ENCODE peak calls at places on chromosomes 7 and 10, in four cellular contexts. A is K562, I is HepG2, U is H1. L is an unnamed sample.

GRCh38 chr7:150421831-150422230 is 28.6 kb upstream of the GIMAP8 start:
- DNase-seq in A (no peak), I (no peak), U (peak; percentile 41), L (no peak)

GRCh38 chr7:134602921-134603394 is 43.7 kb upstream of the BPGM start:
- DNase-seq in A (no peak), I (peak; percentile 76), U (no peak), L (peak; percentile 23)

GRCh38 chr10:4767033-4767814 is 58.8 kb upstream of the AKR1E2 start:
- DNase-seq in A (peak; percentile 21), I (peak; percentile 3), U (no peak), L (peak; percentile 13)

GRCh38 chr10:126902157-126902556 is 3.1 kb upstream of the DOCK1 start:
- DNase-seq in A (no peak), I (peak; percentile 9), U (no peak), L (peak; percentile 69)

GRCh38 chr7:95304990-95305389 is 19.3 kb downstream of the PON1 start:
- DNase-seq in A (no peak), I (no peak), U (no peak), L (no peak)

GRCh38 chr7:81482600-81483186 is 287.2 kb downstream of the HGF start:
- DNase-seq in A (peak; percentile 21), I (peak; percentile 4), U (no peak), L (peak; percentile 57)

GRCh38 chr7:44608916-44609648 is 2.7 kb downstream of the OGDH start:
- DNase-seq in A (peak; percentile 61), I (no peak), U (no peak), L (peak; percentile 17)

GRCh38 chr7:81688622-81689411 is 81.0 kb downstream of the HGF start:
- DNase-seq in A (no peak), I (no peak), U (no peak), L (no peak)

GRCh38 chr10:26437637-26438461 is at the start of gene APBB1IP:
- DNase-seq in A (no peak), I (no peak), U (peak; percentile 60), L (no peak)

GRCh38 chr10:47312663-47312995 is 9.6 kb upstream of the GDF2 start:
- DNase-seq in A (no peak), I (no peak), U (no peak), L (no peak)

GRCh38 chr7:133863362-133864061 is 263.6 kb upstream of the LRGUK start:
- DNase-seq in A (no peak), I (peak; percentile 75), U (no peak), L (no peak)

GRCh38 chr10:121422096-121422495 is 176.1 kb downstream of the FGFR2 start:
- DNase-seq in A (no peak), I (no peak), U (no peak), L (no peak)

GRCh38 chr10:79947787-79948424 is 999 bp downstream of the SFTPD start:
- DNase-seq in A (no peak), I (no peak), U (no peak), L (no peak)

GRCh38 chr10:34137955-34138354 is 677.1 kb downstream of the PARD3 start:
- DNase-seq in A (no peak), I (no peak), U (no peak), L (no peak)

GRCh38 chr7:157932498-157933218 is 595.9 kb downstream of the DNAJB6 start:
- DNase-seq in A (no peak), I (peak; percentile 28), U (no peak), L (peak; percentile 52)

GRCh38 chr10:93751832-93752231 is 5.9 kb upstream of the LGI1 start:
- DNase-seq in A (peak; percentile 5), I (no peak), U (no peak), L (peak; percentile 45)

GRCh38 chr7:54189330-54189729 is 352.8 kb upstream of the VSTM2A start:
- DNase-seq in A (no peak), I (no peak), U (no peak), L (no peak)

GRCh38 chr7:44547536-44548221 is 6.5 kb upstream of the NPC1L1 start:
- DNase-seq in A (no peak), I (peak; percentile 48), U (no peak), L (no peak)

GRCh38 chr10:70222340-70222794 is 10.9 kb downstream of the PPA1 start:
- DNase-seq in A (no peak), I (no peak), U (no peak), L (no peak)

GRCh38 chr7:45000096-45001032 is at the start of gene CCM2:
- DNase-seq in A (peak; percentile 57), I (no peak), U (no peak), L (peak; percentile 36)

GRCh38 chr10:17115683-17116082 is 13.9 kb downstream of the CUBN start:
- DNase-seq in A (peak; percentile 43), I (no peak), U (no peak), L (peak; percentile 56)

GRCh38 chr10:52541082-52541481 is 227.0 kb downstream of the DKK1 start:
- DNase-seq in A (no peak), I (no peak), U (no peak), L (no peak)

GRCh38 chr7:109318146-109318545 is 748.5 kb downstream of the DNAJB9 start:
- DNase-seq in A (no peak), I (no peak), U (no peak), L (no peak)
- TF ChIP-seq CTCF in A (no peak), I (no peak), U (no peak), L (no peak)

DNA sequence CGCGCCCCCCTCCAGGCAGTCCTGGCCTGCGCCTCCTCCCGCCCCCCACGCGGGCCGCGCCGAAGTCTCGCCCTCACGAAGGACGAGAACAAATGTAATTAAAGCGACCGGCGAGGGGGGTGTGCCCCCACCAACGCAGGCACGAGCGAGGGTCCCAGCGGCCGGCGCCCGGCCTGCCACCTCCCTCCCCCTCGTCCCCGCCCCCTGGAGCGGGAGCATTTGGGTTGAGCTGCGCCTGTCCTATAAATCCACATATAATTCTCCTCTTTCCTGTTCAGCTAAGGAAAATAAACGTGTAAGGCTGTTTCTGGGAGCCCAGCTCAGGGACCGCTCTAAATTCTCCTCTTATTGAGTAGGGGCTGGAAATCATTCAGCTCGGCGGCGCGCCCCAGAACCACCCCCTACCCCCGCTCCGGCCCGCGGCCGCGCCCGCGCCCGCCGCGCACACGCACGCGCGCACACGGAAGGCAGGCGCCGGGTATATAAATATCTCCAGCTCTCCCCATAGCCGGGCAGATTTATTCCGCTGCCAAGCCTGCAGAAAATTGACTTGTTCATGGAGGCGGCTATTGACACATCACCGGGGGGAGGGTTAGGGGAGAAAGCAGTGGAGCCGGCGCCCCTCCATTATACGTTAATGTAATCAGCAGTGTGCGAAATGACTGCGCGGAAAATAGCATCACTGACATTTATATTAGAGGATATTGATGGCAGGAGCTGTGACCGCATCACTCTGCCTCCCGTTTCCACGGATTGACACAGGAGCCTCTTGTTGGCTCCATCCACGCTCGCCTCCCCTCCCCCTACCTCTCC is 61.6 kb upstream of the BTRC start:
- DNase-seq in A (no peak), I (no peak), U (peak; percentile 65), L (no peak)
- TF ChIP-seq PHF8 in A (no peak), I (no peak), U (no peak), L (no peak)

DNA sequence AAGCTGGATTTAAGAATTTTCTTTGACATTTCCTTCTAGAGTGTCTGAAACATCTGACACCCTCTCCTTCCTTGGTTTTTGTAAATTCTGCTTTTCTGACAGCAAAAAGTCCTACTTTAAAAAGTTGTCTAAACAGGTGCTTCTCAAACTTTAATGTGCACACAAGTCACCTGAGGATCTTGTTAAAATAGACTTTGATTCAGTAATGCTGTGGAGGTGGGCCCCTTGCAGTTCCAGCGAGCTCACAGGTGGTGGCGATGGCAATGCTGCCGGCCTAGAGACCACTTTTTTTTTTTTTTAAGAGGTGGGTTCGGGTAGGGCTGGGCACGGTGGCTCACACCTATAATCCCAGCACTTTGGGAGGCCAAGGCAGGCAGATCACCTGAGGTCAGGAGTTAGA is 77.1 kb downstream of the ABCC2 start:
- DNase-seq in A (peak; percentile 18), I (peak; percentile 52), U (no peak), L (peak; percentile 57)
- TF ChIP-seq CHD2 in A (no peak), I (no peak), U (no peak), L (no peak)

DNA sequence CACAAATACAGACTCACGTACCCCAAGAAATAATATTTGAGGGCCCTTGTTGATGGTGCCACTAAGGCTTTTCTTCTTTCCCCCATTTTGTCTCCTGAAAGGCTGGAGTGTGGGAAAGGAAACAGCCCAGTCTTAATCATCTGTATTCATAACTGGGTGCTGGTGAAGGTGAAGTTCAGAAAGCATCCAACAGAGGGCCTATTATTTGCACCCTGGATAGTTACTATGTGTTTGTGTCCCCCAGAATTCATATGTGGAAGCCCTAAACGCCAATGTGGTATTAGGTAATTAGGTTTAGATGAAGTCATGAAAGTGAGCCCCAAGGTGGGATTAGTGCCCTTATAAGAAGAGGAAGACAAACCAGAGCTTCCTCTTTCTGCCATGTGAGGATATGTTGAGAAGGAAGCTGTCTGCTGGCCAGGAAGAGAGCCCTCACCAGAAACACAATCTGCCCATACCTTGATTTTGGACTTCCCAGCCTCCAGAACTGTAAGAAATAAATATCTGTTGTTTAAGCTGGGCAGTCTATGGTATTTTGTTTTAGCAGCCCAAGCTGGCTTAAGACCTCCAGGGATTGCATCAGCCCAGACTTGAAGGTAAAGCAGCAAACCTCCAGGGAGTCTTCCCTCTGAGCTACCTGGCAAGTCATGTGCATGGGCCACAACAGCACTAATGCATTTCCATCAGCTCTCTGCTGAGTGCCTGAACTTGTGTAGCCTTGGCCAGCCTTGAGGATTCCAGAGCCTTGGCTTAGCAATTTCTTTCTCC is 90.0 kb upstream of the ADRB1 start:
- DNase-seq in A (no peak), I (no peak), U (no peak), L (no peak)
- TF ChIP-seq CTCF in A (peak; percentile 28), I (peak; percentile 10), U (no peak), L (no peak)

GRCh38 chr10:32149257-32149955 is 93.2 kb upstream of the KIF5B start:
- DNase-seq in A (peak; percentile 48), I (no peak), U (no peak), L (no peak)
- TF ChIP-seq PHF8 in A (no peak), I (no peak), U (no peak), L (no peak)

GRCh38 chr7:30727061-30727945 is 24.6 kb upstream of the INMT start:
- DNase-seq in A (no peak), I (no peak), U (peak; percentile 53), L (no peak)
- TF ChIP-seq CHD2 in A (no peak), I (no peak), U (no peak), L (no peak)

DNA sequence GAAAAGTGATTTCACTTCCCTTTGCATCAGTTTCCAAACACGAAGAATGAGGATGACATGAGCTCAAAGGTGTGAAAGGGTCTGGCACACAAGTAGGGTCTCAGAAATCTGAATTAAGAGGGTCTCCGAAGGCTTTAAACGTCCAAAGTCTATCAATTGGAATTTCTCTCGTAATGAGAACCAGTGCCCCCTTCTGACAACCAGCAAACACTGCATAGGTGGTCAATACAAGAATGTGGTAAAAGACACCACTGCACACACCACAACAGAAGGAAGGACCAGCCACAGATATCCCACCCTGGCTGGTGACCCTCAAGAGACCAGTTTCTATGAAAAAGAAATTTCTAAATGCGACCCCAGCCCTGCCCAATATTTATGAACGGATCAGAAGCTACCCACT is 78.1 kb downstream of the CALN1 start:
- DNase-seq in A (peak; percentile 23), I (no peak), U (peak; percentile 48), L (no peak)
- TF ChIP-seq CTCF in A (peak; percentile 53), I (peak; percentile 37), U (no peak), L (no peak)

GRCh38 chr7:25388681-25389080 is 160.4 kb upstream of the NPVF start:
- DNase-seq in A (no peak), I (no peak), U (no peak), L (no peak)

GRCh38 chr7:25395976-25396375 is 167.7 kb upstream of the NPVF start:
- DNase-seq in A (no peak), I (no peak), U (no peak), L (no peak)

GRCh38 chr7:25389489-25390106 is 161.3 kb upstream of the NPVF start:
- DNase-seq in A (peak; percentile 31), I (peak; percentile 13), U (no peak), L (peak; percentile 38)

GRCh38 chr7:25392571-25393338 is 164.5 kb upstream of the NPVF start:
- DNase-seq in A (no peak), I (no peak), U (no peak), L (no peak)

GRCh38 chr7:25391295-25391861 is 163.1 kb upstream of the NPVF start:
- DNase-seq in A (peak; percentile 23), I (peak; percentile 1), U (no peak), L (peak; percentile 7)
- TF ChIP-seq PHF8 in A (no peak), I (no peak), U (no peak), L (no peak)

L was measured in A549.